ENCODE peak calls at places on chromosomes 16 and 17, in six cellular contexts. E, T, L, P, M and J are unnamed samples.

GRCh38 chr17:17200311-17200710 is 5.8 kb downstream of the PLD6 start:
- DNase-seq in E (no peak), T (no peak), L (no peak), P (no peak), M (no peak), J (no peak)

GRCh38 chr17:48617515-48618365 is 2.6 kb upstream of the HOXB8 start:
- DNase-seq in E (no peak), T (no peak), L (no peak), P (no peak), M (no peak), J (no peak)

GRCh38 chr17:49944451-49944850 is 24.5 kb upstream of the DLX4 start:
- DNase-seq in E (no peak), T (no peak), L (no peak), P (no peak), M (no peak), J (no peak)

GRCh38 chr16:72291531-72291981 is 119.6 kb upstream of the PMFBP1 start:
- DNase-seq in E (no peak), T (peak), L (no peak), P (no peak), M (peak), J (no peak)

GRCh38 chr16:23486480-23486879 is 23.8 kb downstream of the GGA2 start:
- DNase-seq in E (no peak), T (no peak), L (no peak), P (no peak), M (no peak), J (no peak)

GRCh38 chr17:63675607-63676539 is 24.1 kb downstream of the LIMD2 start:
- DNase-seq in E (no peak), T (peak), L (no peak), P (no peak), M (peak), J (no peak)

GRCh38 chr17:17376362-17376761 is 73.2 kb downstream of the NT5M start:
- DNase-seq in E (no peak), T (peak), L (no peak), P (no peak), M (peak), J (no peak)

GRCh38 chr17:74531231-74531761 is at the start of gene CD300LB:
- DNase-seq in E (no peak), T (no peak), L (no peak), P (no peak), M (no peak), J (no peak)

GRCh38 chr17:75344664-75345063 is 55.4 kb upstream of the SLC25A19 start:
- DNase-seq in E (no peak), T (peak), L (no peak), P (no peak), M (no peak), J (no peak)

GRCh38 chr16:15961557-15962205 is 12.3 kb downstream of the ABCC1 start:
- DNase-seq in E (peak), T (no peak), L (no peak), P (no peak), M (no peak), J (peak)

GRCh38 chr16:19130852-19131808 is 17.4 kb downstream of the ITPRIPL2 start:
- DNase-seq in E (peak), T (peak), L (no peak), P (no peak), M (peak), J (no peak)

GRCh38 chr16:85235988-85236831 is 123.9 kb upstream of the CIBAR2 start:
- DNase-seq in E (peak), T (no peak), L (peak), P (no peak), M (peak), J (no peak)

GRCh38 chr17:68318103-68318991 is 27.1 kb downstream of the ARSG start:
- DNase-seq in E (no peak), T (peak), L (no peak), P (no peak), M (peak), J (no peak)

GRCh38 chr17:41631025-41631889 is 6.9 kb upstream of the KRT17 start:
- DNase-seq in E (no peak), T (no peak), L (no peak), P (no peak), M (no peak), J (no peak)

GRCh38 chr17:50719924-50720805 is 762 bp downstream of the LUC7L3 start:
- DNase-seq in E (peak), T (no peak), L (no peak), P (no peak), M (no peak), J (no peak)

GRCh38 chr17:30819941-30820705 is 4.4 kb downstream of the CRLF3 start:
- DNase-seq in E (no peak), T (peak), L (no peak), P (no peak), M (peak), J (no peak)

GRCh38 chr16:716250-716607 is 1.3 kb downstream of the METRN start:
- DNase-seq in E (no peak), T (no peak), L (no peak), P (peak), M (peak), J (no peak)

GRCh38 chr16:10180771-10181163 is 1.5 kb downstream of the GRIN2A start:
- DNase-seq in E (peak), T (no peak), L (peak), P (peak), M (peak), J (no peak)

GRCh38 chr17:76869878-76870714 is 1.9 kb downstream of the MGAT5B start:
- DNase-seq in E (no peak), T (peak), L (peak), P (no peak), M (no peak), J (no peak)

GRCh38 chr17:8502100-8502499 is 66.4 kb downstream of the NDEL1 start:
- DNase-seq in E (no peak), T (no peak), L (no peak), P (no peak), M (no peak), J (no peak)

GRCh38 chr16:11150190-11150589 is 105.8 kb downstream of the SOCS1 start:
- DNase-seq in E (no peak), T (no peak), L (no peak), P (no peak), M (no peak), J (no peak)

GRCh38 chr17:76667786-76668453 is 24.4 kb upstream of the ST6GALNAC1 start:
- DNase-seq in E (no peak), T (no peak), L (no peak), P (no peak), M (no peak), J (no peak)

GRCh38 chr16:19860146-19861030 is 24.3 kb downstream of the GPRC5B start:
- DNase-seq in E (no peak), T (peak), L (no peak), P (no peak), M (peak), J (no peak)

GRCh38 chr17:56771563-56771962 is 62.2 kb downstream of the C17orf67 start:
- DNase-seq in E (no peak), T (no peak), L (no peak), P (no peak), M (no peak), J (no peak)

GRCh38 chr16:1330260-1330914 is 3.1 kb upstream of the BAIAP3 start:
- DNase-seq in E (no peak), T (no peak), L (no peak), P (no peak), M (no peak), J (no peak)

GRCh38 chr17:10532026-10532425 is 13.7 kb upstream of the MYH1 start:
- DNase-seq in E (no peak), T (no peak), L (no peak), P (no peak), M (no peak), J (no peak)

GRCh38 chr17:53924530-53925455 is 102.1 kb downstream of the KIF2B start:
- DNase-seq in E (no peak), T (no peak), L (no peak), P (peak), M (no peak), J (no peak)

GRCh38 chr17:17784599-17785264 is 52.1 kb downstream of the SREBF1 start:
- DNase-seq in E (no peak), T (no peak), L (no peak), P (no peak), M (no peak), J (no peak)

GRCh38 chr16:86602521-86602920 is 24.2 kb downstream of the FOXL1 start:
- DNase-seq in E (no peak), T (no peak), L (no peak), P (no peak), M (no peak), J (no peak)

GRCh38 chr16:80997139-80997798 is 9.4 kb downstream of the CMC2 start:
- DNase-seq in E (peak), T (no peak), L (no peak), P (no peak), M (peak), J (no peak)

GRCh38 chr16:28140788-28141618 is 70.8 kb downstream of the XPO6 start:
- DNase-seq in E (peak), T (no peak), L (peak), P (no peak), M (peak), J (peak)
- TF ChIP-seq CTCF in E (peak), T (no peak), L (peak), P (no peak), M (no peak), J (peak)

GRCh38 chr17:59329558-59330313 is 1.7 kb upstream of the YPEL2 start:
- DNase-seq in E (peak), T (peak), L (peak), P (peak), M (peak), J (peak)
- TF ChIP-seq CTCF in E (peak), T (peak), L (peak), P (peak), M (peak), J (peak)

GRCh38 chr17:2090804-2091534 is 36.1 kb downstream of the HIC1 start:
- DNase-seq in E (no peak), T (peak), L (no peak), P (no peak), M (peak), J (no peak)
- TF ChIP-seq CTCF in E (no peak), T (peak), L (no peak), P (no peak), M (peak), J (no peak)

DNA sequence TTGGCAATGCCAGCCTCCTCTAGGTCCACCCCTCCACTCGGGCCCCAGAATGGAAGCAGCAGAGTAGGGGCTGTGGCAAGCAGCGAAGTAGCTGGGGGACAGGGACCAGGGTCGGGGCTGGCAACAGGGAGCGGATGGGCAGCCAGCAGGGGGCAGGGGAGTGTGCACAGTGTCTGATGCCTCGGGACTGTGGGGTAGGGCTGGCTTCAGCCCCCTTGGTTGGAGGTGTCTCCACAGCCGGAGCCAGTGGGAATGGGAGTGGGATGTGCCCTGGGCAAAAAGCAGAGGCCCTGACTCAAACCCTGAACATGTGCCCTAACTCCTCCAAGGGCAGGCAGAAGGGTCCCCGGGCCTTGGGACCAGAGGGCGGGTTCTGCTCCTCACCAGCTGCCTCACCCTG is 18.5 kb upstream of the ARHGAP27 start:
- DNase-seq in E (no peak), T (no peak), L (no peak), P (no peak), M (no peak), J (no peak)
- TF ChIP-seq CTCF in E (peak), T (no peak), L (no peak), P (no peak), M (peak), J (peak)